ENCODE peak calls at places on chromosome 11, in four cellular contexts. H, O, G and K are unnamed samples.

GRCh38 chr11:27720277-27720830 is 20.1 kb upstream of the BDNF start:
- DNase-seq in G (peak), H (no peak), O (peak), K (no peak)

GRCh38 chr11:3127706-3128355 is 37.3 kb downstream of the OSBPL5 start:
- DNase-seq in H (no peak), O (peak), G (no peak), K (no peak)

GRCh38 chr11:74147199-74147929 is 23.4 kb downstream of the C2CD3 start:
- DNase-seq in O (no peak), H (no peak), G (peak), K (no peak)

GRCh38 chr11:102981324-102981910 is 25.9 kb upstream of the MMP13 start:
- DNase-seq in G (peak), H (no peak), O (no peak), K (no peak)

GRCh38 chr11:68683086-68683951 is 1.0 kb upstream of the GAL start:
- DNase-seq in H (no peak), O (no peak), G (no peak), K (no peak)

GRCh38 chr11:96464695-96465307 is 75.0 kb downstream of the JRKL start:
- DNase-seq in H (peak), G (peak), O (peak), K (peak)

GRCh38 chr11:12569499-12570040 is 104.7 kb upstream of the TEAD1 start:
- DNase-seq in G (peak), O (no peak), H (no peak), K (no peak)

GRCh38 chr11:130118636-130119387 is 40.8 kb upstream of the ST14 start:
- DNase-seq in O (no peak), G (no peak), H (no peak), K (no peak)

GRCh38 chr11:128482512-128483191 is 104.7 kb downstream of the ETS1 start:
- DNase-seq in O (no peak), H (no peak), G (peak), K (peak)